ENCODE peak calls at places on chromosomes 1 and 21, in five cellular contexts. M, C, Q, Y and H are unnamed samples.

GRCh38 chr1:28074892-28075511 is 13.4 kb downstream of the EYA3 start:
- DNase-seq in M (no peak), C (no peak), Q (no peak), Y (no peak), H (no peak)

GRCh38 chr21:26170471-26171309 is at the start of gene APP:
- DNase-seq in M (peak; percentile 31), C (peak; percentile 97), Q (no peak), Y (peak; percentile 84), H (peak; percentile 98)

GRCh38 chr1:106879538-106879937 is 176.9 kb upstream of the PRMT6 start:
- DNase-seq in M (no peak), C (no peak), Q (no peak), Y (no peak), H (no peak)

GRCh38 chr1:230566481-230566880 is 75.8 kb upstream of the COG2 start:
- DNase-seq in M (no peak), C (no peak), Q (no peak), Y (no peak), H (no peak)

GRCh38 chr1:151547119-151547899 is 7.2 kb downstream of the TUFT1 start:
- DNase-seq in M (peak; percentile 98), C (peak; percentile 59), Q (no peak), Y (no peak), H (no peak)

GRCh38 chr1:184395370-184395769 is 8.5 kb downstream of the C1orf21 start:
- DNase-seq in M (no peak), C (no peak), Q (no peak), Y (no peak), H (peak; percentile 31)

GRCh38 chr1:201134405-201134804 is 7.4 kb upstream of the ASCL5 start:
- DNase-seq in M (no peak), C (no peak), Q (no peak), Y (no peak), H (no peak)

GRCh38 chr1:12434174-12434573 is 183.8 kb downstream of the DHRS3 start:
- DNase-seq in M (no peak), C (no peak), Q (peak; percentile 73), Y (no peak), H (no peak)

GRCh38 chr1:93584238-93585003 is 97.2 kb downstream of the BCAR3 start:
- DNase-seq in M (no peak), C (no peak), Q (no peak), Y (no peak), H (no peak)

GRCh38 chr1:31569773-31570172 is 6.5 kb upstream of the TINAGL1 start:
- DNase-seq in M (no peak), C (no peak), Q (no peak), Y (no peak), H (no peak)

GRCh38 chr1:212754715-212755114 is 36.9 kb downstream of the NSL1 start:
- DNase-seq in M (no peak), C (no peak), Q (no peak), Y (no peak), H (peak; percentile 69)

GRCh38 chr1:200977071-200977754 is 46.3 kb downstream of the KIF21B start:
- DNase-seq in M (no peak), C (no peak), Q (no peak), Y (no peak), H (no peak)

GRCh38 chr21:45590726-45591618 is 48.7 kb upstream of the SLC19A1 start:
- DNase-seq in M (no peak), C (no peak), Q (peak; percentile 48), Y (peak; percentile 91), H (no peak)

GRCh38 chr1:85850238-85850637 is 142.0 kb upstream of the ZNHIT6 start:
- DNase-seq in M (peak; percentile 1), C (no peak), Q (no peak), Y (no peak), H (no peak)

GRCh38 chr1:16109571-16109970 is 36.1 kb upstream of the FAM131C start:
- DNase-seq in M (no peak), C (no peak), Q (no peak), Y (no peak), H (no peak)

GRCh38 chr1:55140546-55140983 is 74.6 kb downstream of the USP24 start:
- DNase-seq in M (peak; percentile 65), C (peak; percentile 52), Q (peak; percentile 11), Y (peak; percentile 73), H (peak; percentile 55)

GRCh38 chr1:46030876-46031660 is 101.4 kb downstream of the PIK3R3 start:
- DNase-seq in M (no peak), C (no peak), Q (no peak), Y (no peak), H (peak; percentile 22)

GRCh38 chr1:102174259-102174863 is 177.6 kb upstream of the OLFM3 start:
- DNase-seq in M (peak; percentile 3), C (peak; percentile 54), Q (no peak), Y (peak; percentile 8), H (no peak)

GRCh38 chr21:24897883-24898282 is 709.4 kb downstream of the MRPL39 start:
- DNase-seq in M (no peak), C (no peak), Q (no peak), Y (no peak), H (no peak)

GRCh38 chr1:160127381-160127780 is 11.8 kb downstream of the ATP1A2 start:
- DNase-seq in M (no peak), C (no peak), Q (no peak), Y (no peak), H (no peak)

GRCh38 chr1:183910780-183911179 is 105.9 kb downstream of the RGL1 start:
- DNase-seq in M (no peak), C (no peak), Q (no peak), Y (no peak), H (no peak)

GRCh38 chr1:46969014-46969619 is 27.8 kb upstream of the CYP4A11 start:
- DNase-seq in M (no peak), C (no peak), Q (no peak), Y (peak; percentile 11), H (no peak)

GRCh38 chr1:151898519-151898991 is 10.8 kb downstream of the THEM4 start:
- DNase-seq in M (no peak), C (no peak), Q (no peak), Y (no peak), H (no peak)

GRCh38 chr1:183331095-183331742 is 87.0 kb downstream of the NMNAT2 start:
- DNase-seq in M (peak; percentile 16), C (peak; percentile 66), Q (no peak), Y (no peak), H (peak; percentile 40)

GRCh38 chr1:54652172-54652571 is 10.6 kb downstream of the MROH7 start:
- DNase-seq in M (no peak), C (no peak), Q (no peak), Y (no peak), H (no peak)

GRCh38 chr1:23083714-23084480 is 64.6 kb downstream of the KDM1A start:
- DNase-seq in M (no peak), C (no peak), Q (no peak), Y (no peak), H (no peak)

GRCh38 chr1:46309401-46310159 is 6.1 kb downstream of the UQCRH start:
- DNase-seq in M (no peak), C (no peak), Q (no peak), Y (no peak), H (no peak)

GRCh38 chr1:150613061-150613920 is 16.1 kb downstream of the ENSA start:
- DNase-seq in M (peak; percentile 79), C (no peak), Q (peak; percentile 79), Y (peak; percentile 30), H (no peak)

GRCh38 chr1:207021139-207021861 is 11.3 kb downstream of the C1orf116 start:
- DNase-seq in M (peak; percentile 89), C (no peak), Q (no peak), Y (peak; percentile 86), H (peak; percentile 45)

GRCh38 chr21:42757422-42757821 is 104.0 kb downstream of the PDE9A start:
- DNase-seq in M (no peak), C (no peak), Q (no peak), Y (no peak), H (no peak)

GRCh38 chr1:29639741-29640427 is 403.6 kb downstream of the PTPRU start:
- DNase-seq in M (no peak), C (peak; percentile 38), Q (no peak), Y (no peak), H (no peak)

GRCh38 chr1:152034654-152035405 is 2.0 kb downstream of the S100A11 start:
- DNase-seq in M (peak; percentile 61), C (peak; percentile 87), Q (peak; percentile 57), Y (peak; percentile 78), H (peak; percentile 49)

GRCh38 chr1:59903136-59903754 is 23.3 kb downstream of the CYP2J2 start:
- DNase-seq in M (peak; percentile 32), C (peak; percentile 52), Q (no peak), Y (no peak), H (peak; percentile 61)

GRCh38 chr1:204130178-204130577 is 21.7 kb downstream of the ETNK2 start:
- DNase-seq in M (no peak), C (no peak), Q (no peak), Y (no peak), H (peak; percentile 80)
- H3K4me2 ChIP-seq in M (peak overlapping the region; percentile 99), C (no peak overlapping the region), Q (no peak overlapping the region), Y (no peak overlapping the region), H (peak overlapping the region; percentile 34)

DNA sequence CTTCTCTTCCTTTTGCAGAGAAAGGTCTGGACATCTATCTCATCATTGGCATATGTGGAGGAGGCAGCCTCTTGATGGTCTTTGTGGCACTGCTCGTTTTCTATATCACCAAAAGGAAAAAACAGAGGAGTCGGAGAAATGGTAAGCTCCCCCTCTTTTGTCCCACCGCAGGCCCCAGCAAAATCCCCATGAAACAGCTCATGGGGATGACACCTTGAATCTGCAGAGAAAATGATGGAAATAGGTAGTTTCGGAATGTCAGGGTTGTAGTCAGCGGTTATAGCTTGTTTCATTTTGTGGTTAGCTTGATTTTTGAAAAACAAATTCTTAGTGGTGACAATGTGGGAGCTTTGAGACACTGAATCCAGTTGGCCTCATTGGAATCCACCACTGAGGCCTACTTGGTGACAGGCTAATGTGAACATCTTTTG is 10.3 kb downstream of the CD2 start:
- DNase-seq in M (no peak), C (no peak), Q (peak; percentile 37), Y (no peak), H (no peak)
- TF ChIP-seq TAF1 in M (no peak), C (no peak), Q (no peak), Y (no peak), H (no peak)

GRCh38 chr1:8679929-8680504 is 137.4 kb downstream of the RERE start:
- DNase-seq in M (no peak), C (no peak), Q (no peak), Y (no peak), H (no peak)
- H3K4me2 ChIP-seq in M (peak overlapping the region; percentile 83), C (no peak overlapping the region), Q (no peak overlapping the region), Y (no peak overlapping the region), H (no peak overlapping the region)

GRCh38 chr1:235930543-235930942 is 63.8 kb upstream of the LYST start:
- DNase-seq in M (no peak), C (no peak), Q (no peak), Y (no peak), H (no peak)

GRCh38 chr1:235933483-235934116 is 66.9 kb upstream of the LYST start:
- DNase-seq in M (no peak), C (no peak), Q (no peak), Y (no peak), H (no peak)

GRCh38 chr1:235933017-235933416 is 66.3 kb upstream of the LYST start:
- DNase-seq in M (no peak), C (no peak), Q (no peak), Y (no peak), H (no peak)

GRCh38 chr1:235931181-235931738 is 64.6 kb upstream of the LYST start:
- DNase-seq in M (no peak), C (no peak), Q (no peak), Y (no peak), H (no peak)

GRCh38 chr1:235932090-235932510 is 65.4 kb upstream of the LYST start:
- DNase-seq in M (no peak), C (no peak), Q (no peak), Y (no peak), H (no peak)
- TF ChIP-seq TAF1 in M (no peak), C (no peak), Q (no peak), Y (no peak), H (no peak)